ENCODE peak calls at places on chromosome 5, in ten cellular contexts. P, D, T, N, W, M, K, G, A and V are unnamed samples. For H3K4me1, the result is how much of the 10 kb centered on the place peaks cover.

GRCh38 chr5:91277093-91277626 is 106.0 kb downstream of the ARRDC3 start:
- DNase-seq in P (no peak), D (no peak), T (no peak), N (no peak), W (no peak), M (no peak), K (no peak), G (no peak), A (no peak), V (no peak)

GRCh38 chr5:124901081-124901480 is 154.6 kb upstream of the ZNF608 start:
- DNase-seq in P (no peak), D (no peak), T (no peak), N (no peak), W (no peak), M (no peak), K (no peak), G (no peak), A (no peak), V (no peak)

GRCh38 chr5:61289241-61289640 is 42.8 kb upstream of the ZSWIM6 start:
- DNase-seq in P (no peak), D (no peak), T (no peak), N (no peak), W (no peak), M (no peak), K (no peak), G (no peak), A (no peak), V (no peak)

GRCh38 chr5:129460951-129461815 is 1.1 kb downstream of the ADAMTS19 start:
- DNase-seq in P (peak), D (peak), T (no peak), N (no peak), W (peak), M (no peak), K (peak), G (peak), A (peak), V (no peak)

GRCh38 chr5:169870221-169870620 is 110.1 kb downstream of the INSYN2B start:
- DNase-seq in P (no peak), D (no peak), T (no peak), N (no peak), W (no peak), M (no peak), K (no peak), G (no peak), A (no peak), V (no peak)

GRCh38 chr5:15834596-15835245 is 334.7 kb downstream of the FBXL7 start:
- DNase-seq in P (no peak), D (no peak), T (no peak), N (no peak), W (no peak), M (no peak), K (no peak), G (no peak), A (no peak), V (peak)

GRCh38 chr5:38556599-38557308 is at the start of gene LIFR:
- DNase-seq in P (peak), D (peak), T (peak), N (peak), W (peak), M (no peak), K (peak), G (peak), A (peak), V (no peak)

GRCh38 chr5:126422994-126423788 is at the start of gene GRAMD2B:
- DNase-seq in P (peak), D (peak), T (peak), N (peak), W (peak), M (peak), K (peak), G (peak), A (peak), V (no peak)

GRCh38 chr5:160083012-160083436 is 36.2 kb downstream of the PWWP2A start:
- DNase-seq in P (no peak), D (no peak), T (no peak), N (no peak), W (no peak), M (no peak), K (no peak), G (no peak), A (no peak), V (peak)

GRCh38 chr5:15501057-15501791 is 1.2 kb downstream of the FBXL7 start:
- DNase-seq in P (peak), D (peak), T (no peak), N (no peak), W (peak), M (no peak), K (peak), G (no peak), A (peak), V (no peak)

GRCh38 chr5:141734501-141735231 is 52.6 kb upstream of the ARAP3 start:
- DNase-seq in P (no peak), D (no peak), T (no peak), N (no peak), W (peak), M (no peak), K (peak), G (peak), A (peak), V (no peak)

GRCh38 chr5:80318212-80318611 is 1.6 kb upstream of the SPZ1 start:
- DNase-seq in P (no peak), D (no peak), T (no peak), N (no peak), W (no peak), M (no peak), K (peak), G (no peak), A (no peak), V (no peak)

GRCh38 chr5:108654042-108654441 is 93.7 kb upstream of the FER start:
- DNase-seq in P (no peak), D (no peak), T (no peak), N (no peak), W (no peak), M (no peak), K (no peak), G (no peak), A (no peak), V (no peak)

GRCh38 chr5:6710078-6710477 is 3.2 kb upstream of the TENT4A start:
- DNase-seq in P (no peak), D (no peak), T (no peak), N (no peak), W (no peak), M (no peak), K (no peak), G (no peak), A (no peak), V (no peak)

GRCh38 chr5:134458234-134458633 is 46.6 kb upstream of the CDKN2AIPNL start:
- DNase-seq in P (peak), D (peak), T (no peak), N (peak), W (no peak), M (no peak), K (no peak), G (no peak), A (no peak), V (no peak)

GRCh38 chr5:58933891-58934628 is 351.2 kb downstream of the RAB3C start:
- DNase-seq in P (no peak), D (no peak), T (no peak), N (no peak), W (no peak), M (no peak), K (no peak), G (no peak), A (no peak), V (no peak)

GRCh38 chr5:56012281-56012963 is 17.7 kb upstream of the IL6ST start:
- DNase-seq in P (no peak), D (no peak), T (no peak), N (no peak), W (peak), M (no peak), K (no peak), G (peak), A (no peak), V (no peak)

GRCh38 chr5:132293066-132293991 is 865 bp upstream of the SLC22A4 start:
- DNase-seq in P (peak), D (peak), T (peak), N (peak), W (peak), M (no peak), K (peak), G (peak), A (peak), V (peak)

GRCh38 chr5:17222679-17223078 is 5.2 kb downstream of the BASP1 start:
- DNase-seq in P (no peak), D (no peak), T (no peak), N (no peak), W (no peak), M (no peak), K (no peak), G (no peak), A (no peak), V (no peak)

GRCh38 chr5:82719368-82719767 is 357.8 kb downstream of the TMEM167A start:
- DNase-seq in P (no peak), D (no peak), T (no peak), N (no peak), W (no peak), M (no peak), K (no peak), G (no peak), A (no peak), V (no peak)

GRCh38 chr5:179163236-179164155 is 103.3 kb downstream of the ZNF354C start:
- DNase-seq in P (peak), D (no peak), T (no peak), N (no peak), W (no peak), M (no peak), K (no peak), G (no peak), A (peak), V (no peak)

GRCh38 chr5:33184367-33184766 is 256.4 kb upstream of the TARS1 start:
- DNase-seq in P (no peak), D (no peak), T (no peak), N (no peak), W (no peak), M (no peak), K (no peak), G (no peak), A (no peak), V (no peak)
- H3K4me1 ChIP-seq in P (under half), D (under half), T (under half), N (under half), W (under half), M (under half), K (under half), G (under half), A (under half), V (under half)

GRCh38 chr5:433836-434235 is 9.1 kb upstream of the EXOC3 start:
- DNase-seq in P (peak), D (no peak), T (no peak), N (no peak), W (no peak), M (no peak), K (no peak), G (peak), A (no peak), V (no peak)

GRCh38 chr5:432201-432927 is 10.6 kb upstream of the EXOC3 start:
- DNase-seq in P (peak), D (no peak), T (no peak), N (no peak), W (no peak), M (no peak), K (no peak), G (peak), A (no peak), V (no peak)

GRCh38 chr5:431711-432050 is 11.3 kb upstream of the EXOC3 start:
- DNase-seq in P (no peak), D (no peak), T (no peak), N (no peak), W (no peak), M (no peak), K (no peak), G (no peak), A (no peak), V (no peak)

GRCh38 chr5:434443-435146 is 8.4 kb upstream of the EXOC3 start:
- DNase-seq in P (peak), D (no peak), T (no peak), N (no peak), W (no peak), M (no peak), K (no peak), G (no peak), A (no peak), V (no peak)

GRCh38 chr5:432928-433791 is 9.8 kb upstream of the EXOC3 start:
- DNase-seq in P (peak), D (no peak), T (no peak), N (no peak), W (no peak), M (no peak), K (no peak), G (peak), A (no peak), V (no peak)
- TF ChIP-seq POLR2AphosphoS5 in P (no peak), D (no peak), T (no peak), N (no peak), W (no peak), M (peak), K (no peak), G (no peak), A (no peak), V (no peak)

GRCh38 chr5:39648539-39649200 is 223.9 kb upstream of the DAB2 start:
- DNase-seq in P (no peak), D (no peak), T (peak), N (no peak), W (peak), M (no peak), K (no peak), G (no peak), A (no peak), V (no peak)
- TF ChIP-seq CTCF in P (no peak), D (no peak), T (peak), N (no peak), W (no peak), M (no peak), K (no peak), G (no peak), A (no peak), V (no peak)

DNA sequence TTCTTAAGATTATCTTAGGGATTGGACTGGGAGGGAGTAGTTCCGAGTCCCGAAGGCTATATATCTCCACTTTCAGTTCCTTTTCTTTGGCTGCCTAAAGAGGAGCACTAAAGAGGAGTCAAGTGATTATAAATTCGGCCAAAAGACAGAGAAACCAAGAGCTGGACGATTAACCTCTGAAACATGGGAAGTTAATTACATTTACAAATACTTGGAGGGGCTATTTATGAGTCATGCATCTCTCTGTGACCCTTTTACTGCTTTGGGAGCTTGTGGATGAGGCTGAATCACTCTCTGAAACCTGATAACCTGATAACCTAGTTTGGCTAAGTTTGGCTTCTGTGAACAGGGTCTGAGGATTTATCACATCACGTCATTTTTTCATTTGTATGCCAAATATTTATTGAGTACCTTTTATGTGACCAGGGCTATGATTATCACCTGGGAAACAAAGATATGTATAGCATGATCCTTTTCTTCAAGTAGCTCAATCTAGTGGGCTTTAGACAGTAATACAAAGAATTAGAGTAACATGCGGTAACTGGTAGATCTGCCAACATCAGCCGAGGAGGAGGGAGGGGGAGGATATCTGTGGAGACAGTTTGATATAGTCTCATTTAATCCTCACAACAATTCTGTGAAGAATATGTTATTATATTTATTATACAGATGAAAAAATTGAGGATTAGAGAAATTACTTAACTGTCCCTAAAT is 180.9 kb downstream of the CD180 start:
- DNase-seq in P (no peak), D (no peak), T (no peak), N (no peak), W (no peak), M (no peak), K (no peak), G (no peak), A (no peak), V (no peak)
- H3K4me1 ChIP-seq in P (half or more), D (under half), T (under half), N (under half), W (under half), M (under half), K (under half), G (half or more), A (under half), V (under half)

GRCh38 chr5:172926796-172927195 is 32.4 kb upstream of the RPL26L1 start:
- DNase-seq in P (no peak), D (no peak), T (no peak), N (no peak), W (no peak), M (no peak), K (no peak), G (no peak), A (no peak), V (no peak)
- TF ChIP-seq POLR2AphosphoS5 in P (no peak), D (no peak), T (no peak), N (no peak), W (no peak), M (no peak), K (no peak), G (no peak), A (no peak), V (no peak)